ENCODE peak calls at places on chromosome 22, in five cellular contexts. V is A549, S is tibial nerve, C is upper lobe of left lung, W is HepG2. O is an unnamed sample.

GRCh38 chr22:29314537-29315285 is 786 bp downstream of the RASL10A start:
- DNase-seq in V (no peak), S (no peak), C (peak), W (no peak), O (peak)

GRCh38 chr22:17120281-17120680 is 879 bp downstream of the TMEM121B start:
- DNase-seq in V (no peak), S (no peak), C (peak), W (no peak), O (no peak)

GRCh38 chr22:24176630-24177029 is 4.7 kb upstream of the SUSD2 start:
- DNase-seq in V (no peak), S (no peak), C (no peak), W (no peak), O (no peak)

GRCh38 chr22:46749682-46750529 is 11.9 kb upstream of the CERK start:
- DNase-seq in V (no peak), S (no peak), C (no peak), W (no peak), O (no peak)

GRCh38 chr22:48186121-48186790 is 1423.8 kb downstream of the TBC1D22A start:
- DNase-seq in V (no peak), S (no peak), C (no peak), W (no peak), O (no peak)

GRCh38 chr22:28909375-28909774 is 26.0 kb downstream of the ZNRF3 start:
- DNase-seq in V (no peak), S (no peak), C (no peak), W (no peak), O (no peak)

GRCh38 chr22:21108379-21109115 is 62.8 kb downstream of the LRRC74B start:
- DNase-seq in V (no peak), S (no peak), C (no peak), W (no peak), O (no peak)

GRCh38 chr22:45476814-45477213 is 25.9 kb upstream of the FBLN1 start:
- DNase-seq in V (no peak), S (peak), C (no peak), W (peak), O (no peak)

GRCh38 chr22:44439356-44440223 is 58.4 kb downstream of the RTL6 start:
- DNase-seq in V (no peak), S (no peak), C (no peak), W (no peak), O (no peak)

GRCh38 chr22:50310209-50310722 is 2.8 kb upstream of the PLXNB2 start:
- DNase-seq in V (no peak), S (no peak), C (peak), W (peak), O (no peak)

GRCh38 chr22:29431986-29432385 is 6.4 kb upstream of the RFPL1 start:
- DNase-seq in V (no peak), S (no peak), C (no peak), W (no peak), O (no peak)

GRCh38 chr22:45867118-45867905 is 109.7 kb downstream of the WNT7B start:
- DNase-seq in V (no peak), S (no peak), C (peak), W (no peak), O (peak)

GRCh38 chr22:47281126-47282106 is 519.0 kb downstream of the TBC1D22A start:
- DNase-seq in V (peak), S (no peak), C (no peak), W (no peak), O (no peak)

GRCh38 chr22:37449281-37449680 is 22.0 kb upstream of the ELFN2 start:
- DNase-seq in V (no peak), S (no peak), C (no peak), W (no peak), O (no peak)

GRCh38 chr22:26546282-26546681 is 34.0 kb upstream of the TFIP11 start:
- DNase-seq in V (no peak), S (no peak), C (no peak), W (no peak), O (no peak)

GRCh38 chr22:44947029-44947428 is 62.8 kb downstream of the PHF21B start:
- DNase-seq in V (no peak), S (no peak), C (no peak), W (no peak), O (no peak)

GRCh38 chr22:27628891-27629631 is 172.5 kb downstream of the MN1 start:
- DNase-seq in V (no peak), S (no peak), C (no peak), W (no peak), O (no peak)

GRCh38 chr22:27244328-27244727 is 557.2 kb downstream of the MN1 start:
- DNase-seq in V (no peak), S (no peak), C (no peak), W (no peak), O (no peak)

GRCh38 chr22:26906464-26906863 is 249.1 kb downstream of the MIAT start:
- DNase-seq in V (no peak), S (no peak), C (no peak), W (no peak), O (no peak)

GRCh38 chr22:37177221-37177620 is 10.8 kb downstream of the C1QTNF6 start:
- DNase-seq in V (no peak), S (no peak), C (no peak), W (no peak), O (peak)

GRCh38 chr22:46028069-46028991 is 51.4 kb upstream of the WNT7B start:
- DNase-seq in V (no peak), S (no peak), C (no peak), W (no peak), O (peak)

GRCh38 chr22:47201996-47202818 is 439.8 kb downstream of the TBC1D22A start:
- DNase-seq in V (no peak), S (no peak), C (peak), W (no peak), O (peak)

GRCh38 chr22:48234011-48234410 is 1471.6 kb downstream of the TBC1D22A start:
- DNase-seq in V (no peak), S (no peak), C (no peak), W (no peak), O (no peak)

GRCh38 chr22:27460596-27461347 is 340.8 kb downstream of the MN1 start:
- DNase-seq in V (no peak), S (peak), C (no peak), W (no peak), O (peak)

GRCh38 chr22:29700949-29701927 is 18.6 kb upstream of the CABP7 start:
- DNase-seq in V (peak), S (no peak), C (no peak), W (peak), O (peak)

GRCh38 chr22:49097966-49098365 is 729.7 kb downstream of the BRD1 start:
- DNase-seq in V (no peak), S (no peak), C (no peak), W (no peak), O (no peak)

GRCh38 chr22:25205847-25206246 is 6.2 kb downstream of the CRYBB3 start:
- DNase-seq in V (no peak), S (no peak), C (no peak), W (no peak), O (no peak)

GRCh38 chr22:50502096-50502495 is 5.4 kb downstream of the LMF2 start:
- DNase-seq in V (no peak), S (no peak), C (no peak), W (no peak), O (no peak)

GRCh38 chr22:48577014-48577690 is 1250.5 kb downstream of the BRD1 start:
- DNase-seq in V (no peak), S (no peak), C (peak), W (no peak), O (no peak)

GRCh38 chr22:38706885-38707180 is 1.1 kb downstream of the GTPBP1 start:
- DNase-seq in V (no peak), S (no peak), C (no peak), W (no peak), O (no peak)

GRCh38 chr22:38707346-38707745 is 1.6 kb downstream of the GTPBP1 start:
- DNase-seq in V (peak), S (no peak), C (no peak), W (peak), O (no peak)

GRCh38 chr22:38709306-38709705 is 3.6 kb downstream of the GTPBP1 start:
- DNase-seq in V (no peak), S (no peak), C (no peak), W (no peak), O (no peak)

GRCh38 chr22:38706101-38706884 is 549 bp downstream of the GTPBP1 start:
- DNase-seq in V (no peak), S (peak), C (peak), W (no peak), O (no peak)

DNA sequence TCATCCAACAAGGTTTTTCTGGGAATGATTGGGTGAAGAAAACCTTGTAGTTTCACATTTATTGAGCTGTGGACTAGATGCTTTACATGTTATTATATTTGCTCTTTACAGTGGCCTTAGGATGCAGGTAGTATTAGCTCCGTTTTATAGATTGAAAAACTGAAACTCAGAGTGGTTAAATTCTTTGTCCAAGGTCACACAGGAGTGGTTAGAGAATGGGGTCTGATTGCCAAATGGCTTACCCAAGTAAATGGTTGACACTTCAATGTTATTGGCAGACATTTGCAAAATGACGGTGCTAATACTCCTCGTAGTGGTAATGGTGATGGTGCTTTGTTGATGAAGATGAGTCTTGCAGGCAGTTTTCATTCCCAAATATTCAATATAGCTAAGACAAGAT is 2.2 kb downstream of the GTPBP1 start:
- DNase-seq in V (no peak), S (no peak), C (no peak), W (no peak), O (no peak)
- TF ChIP-seq EP300 in V (no peak), S (no peak), C (no peak), W (no peak), O (no peak)

GRCh38 chr22:33737662-33738061 is 182.6 kb downstream of the LARGE1 start:
- DNase-seq in V (no peak), S (no peak), C (no peak), W (no peak), O (no peak)
- TF ChIP-seq EP300 in V (no peak), S (no peak), C (no peak), W (no peak), O (no peak)

DNA sequence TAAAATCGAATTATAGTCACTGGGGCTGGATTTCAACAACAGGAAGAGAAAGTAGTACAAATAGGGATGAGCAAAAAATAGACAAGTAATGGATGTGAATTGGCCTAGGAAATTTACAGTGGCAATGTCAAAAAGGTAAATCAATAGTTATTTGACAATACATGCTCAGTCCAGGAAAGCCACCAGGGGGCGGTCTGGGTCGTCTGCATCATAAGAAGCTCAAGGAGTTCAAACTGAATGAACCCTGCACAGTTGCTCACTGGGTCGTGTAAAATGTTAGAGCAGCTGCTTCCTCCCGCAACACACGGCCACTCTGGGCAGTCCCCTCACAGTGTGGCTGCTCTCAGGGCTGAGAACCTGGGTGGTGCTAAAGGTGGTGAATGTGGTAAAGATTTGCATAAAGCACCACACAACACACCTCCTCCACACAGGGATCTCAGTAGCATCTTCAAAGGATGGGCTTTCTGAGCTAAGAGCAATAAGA is 85.9 kb downstream of the ZNF280B start:
- DNase-seq in V (peak), S (peak), C (no peak), W (peak), O (no peak)
- TF ChIP-seq EP300 in V (no peak), S (no peak), C (no peak), W (no peak), O (no peak)

GRCh38 chr22:32760396-32760795 is 41.1 kb upstream of the TIMP3 start:
- DNase-seq in V (no peak), S (no peak), C (peak), W (no peak), O (no peak)

GRCh38 chr22:32758866-32759385 is 42.6 kb upstream of the TIMP3 start:
- DNase-seq in V (no peak), S (no peak), C (no peak), W (no peak), O (no peak)

GRCh38 chr22:32764330-32765116 is 37.0 kb upstream of the TIMP3 start:
- DNase-seq in V (no peak), S (peak), C (no peak), W (no peak), O (peak)

GRCh38 chr22:32761251-32761903 is 40.1 kb upstream of the TIMP3 start:
- DNase-seq in V (no peak), S (no peak), C (no peak), W (no peak), O (no peak)

DNA sequence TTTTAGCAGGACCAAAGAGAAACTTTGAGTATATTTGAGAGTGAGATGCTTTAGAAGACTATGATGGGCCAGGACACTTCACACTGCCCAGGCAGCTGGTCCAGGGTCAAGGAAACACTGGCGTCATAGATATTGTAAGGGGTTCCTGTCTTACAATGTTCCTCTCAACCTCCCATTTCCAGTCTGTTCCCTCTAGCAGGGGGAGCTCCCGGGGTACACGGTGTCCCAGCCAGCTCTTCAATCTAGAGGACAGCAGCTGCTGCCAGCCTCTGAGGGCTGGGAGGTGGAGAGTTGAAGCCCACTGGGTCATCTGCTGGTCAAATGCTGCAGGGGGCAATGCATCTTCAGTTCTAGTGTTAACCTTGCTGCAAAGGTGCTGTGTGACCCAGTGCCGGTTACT is 40.7 kb upstream of the TIMP3 start:
- DNase-seq in V (no peak), S (peak), C (no peak), W (no peak), O (no peak)
- TF ChIP-seq EP300 in V (no peak), S (peak), C (peak), W (no peak), O (no peak)

DNA sequence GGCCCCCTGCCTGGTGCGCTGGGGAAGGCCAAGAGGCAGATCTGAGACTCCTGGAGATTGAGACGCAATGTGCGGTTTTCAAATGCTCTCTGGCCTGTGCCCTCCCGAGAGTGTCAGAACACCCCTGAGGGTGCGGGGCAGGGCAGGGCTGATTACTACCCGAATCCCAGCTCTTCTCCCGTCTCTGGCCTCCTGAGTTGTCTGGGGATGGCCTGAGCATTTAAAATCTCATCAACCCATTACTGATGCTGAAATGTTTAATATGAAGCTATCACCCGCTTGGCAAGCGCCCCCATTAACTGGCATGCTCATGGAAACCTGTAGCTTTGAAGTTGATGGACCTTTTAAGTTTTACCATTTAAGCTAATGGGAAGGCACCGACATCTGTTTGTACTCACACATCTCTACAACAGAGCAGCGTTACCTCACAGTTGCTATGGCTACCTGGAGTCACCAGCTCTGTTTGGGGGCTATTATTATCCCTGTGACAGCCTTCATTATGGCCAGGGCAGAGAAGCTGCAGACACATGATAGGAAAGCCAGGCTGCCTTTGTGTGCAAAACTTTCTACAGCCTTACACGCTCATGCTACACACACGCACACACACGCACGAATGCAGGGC is 3.6 kb upstream of the MB start:
- DNase-seq in V (no peak), S (no peak), C (no peak), W (no peak), O (no peak)
- TF ChIP-seq EP300 in V (no peak), S (no peak), C (no peak), W (no peak), O (no peak)

DNA sequence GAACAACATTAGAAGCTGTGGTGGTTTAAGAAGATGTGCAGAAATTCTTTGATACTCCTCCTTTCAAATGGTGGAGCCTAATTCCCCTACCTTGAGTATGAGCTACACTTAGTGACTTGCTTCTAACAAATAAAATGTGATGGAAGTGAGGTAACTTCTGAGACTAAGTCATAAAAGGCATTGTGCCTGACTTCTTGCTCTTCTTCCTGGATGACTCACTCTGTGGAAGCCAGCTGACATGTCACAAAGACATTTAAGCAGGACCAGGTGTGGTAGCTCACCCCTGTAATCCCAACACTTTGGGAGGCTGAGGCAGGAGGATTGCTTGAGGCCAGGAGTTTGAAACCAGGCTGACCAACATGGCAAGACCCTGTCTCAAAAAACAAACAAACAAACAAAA is 3.9 kb upstream of the PLA2G3 start:
- DNase-seq in V (no peak), S (no peak), C (no peak), W (no peak), O (no peak)
- TF ChIP-seq EP300 in V (no peak), S (no peak), C (no peak), W (no peak), O (no peak)

O was measured in suprapubic skin.